ENCODE peak calls at places on chromosomes 6 and 20, in five cellular contexts. W is MM.1S; E is WTC11; T is stimulated activated CD4-positive, alpha-beta T cell treated with anti-CD3 and anti-CD28 coated beads, TNF-alpha, amount 100 ng/mL, for 4 hours; M is T-helper 1 cell. L is an unnamed sample.

GRCh38 chr6:7270320-7271204 is 42.4 kb downstream of the SSR1 start:
- DNase-seq in W (no peak), E (no peak), T (no peak), M (no peak), L (no peak)

GRCh38 chr6:593139-593906 is 63.6 kb downstream of the HUS1B start:
- DNase-seq in W (peak), E (peak), T (peak), M (peak), L (peak)

GRCh38 chr20:52433326-52434040 is 241.9 kb upstream of the ZFP64 start:
- DNase-seq in W (no peak), E (no peak), T (no peak), M (no peak), L (no peak)

GRCh38 chr6:84926171-84926570 is 161.8 kb upstream of the TBX18 start:
- DNase-seq in W (no peak), E (no peak), T (no peak), M (no peak), L (no peak)

GRCh38 chr20:2210646-2211556 is 84.9 kb upstream of the TGM3 start:
- DNase-seq in W (no peak), E (no peak), T (no peak), M (no peak), L (no peak)

GRCh38 chr6:13044390-13044789 is 283.9 kb downstream of the TBC1D7 start:
- DNase-seq in W (no peak), E (peak), T (no peak), M (no peak), L (peak)

GRCh38 chr6:7999201-7999600 is 65.0 kb downstream of the BLOC1S5 start:
- DNase-seq in W (no peak), E (no peak), T (no peak), M (no peak), L (no peak)

GRCh38 chr20:12030470-12030869 is 112.8 kb downstream of the BTBD3 start:
- DNase-seq in W (no peak), E (no peak), T (no peak), M (no peak), L (no peak)

GRCh38 chr6:91043751-91044150 is 456.9 kb upstream of the MAP3K7 start:
- DNase-seq in W (no peak), E (no peak), T (no peak), M (no peak), L (no peak)

GRCh38 chr6:167647333-167647732 is 179.4 kb upstream of the AFDN start:
- DNase-seq in W (no peak), E (no peak), T (no peak), M (no peak), L (no peak)

GRCh38 chr6:159252955-159253508 is 83.8 kb downstream of the FNDC1 start:
- DNase-seq in W (peak), E (peak), T (no peak), M (no peak), L (peak)

GRCh38 chr6:73665686-73666319 is 12.0 kb upstream of the SLC17A5 start:
- DNase-seq in W (no peak), E (no peak), T (no peak), M (no peak), L (no peak)

GRCh38 chr20:54335299-54335698 is 127.4 kb downstream of the PFDN4 start:
- DNase-seq in W (no peak), E (no peak), T (no peak), M (no peak), L (no peak)

GRCh38 chr20:46835418-46835817 is 59.2 kb upstream of the EYA2 start:
- DNase-seq in W (no peak), E (no peak), T (no peak), M (no peak), L (peak)

GRCh38 chr6:42784739-42785498 is 3.1 kb downstream of the BICRAL start:
- DNase-seq in W (no peak), E (no peak), T (no peak), M (no peak), L (no peak)

GRCh38 chr6:148968636-148969270 is 221.9 kb downstream of the UST start:
- DNase-seq in W (no peak), E (no peak), T (no peak), M (no peak), L (no peak)

GRCh38 chr6:40343887-40344565 is 243.1 kb downstream of the LRFN2 start:
- DNase-seq in W (no peak), E (no peak), T (no peak), M (no peak), L (no peak)

GRCh38 chr6:157760589-157761330 is 62.3 kb upstream of the SNX9 start:
- DNase-seq in W (no peak), E (no peak), T (no peak), M (no peak), L (peak)

GRCh38 chr20:41654292-41654691 is 36.1 kb upstream of the CHD6 start:
- DNase-seq in W (no peak), E (no peak), T (no peak), M (no peak), L (no peak)

GRCh38 chr6:77893391-77893790 is 240.6 kb downstream of the MEI4 start:
- DNase-seq in W (no peak), E (no peak), T (no peak), M (no peak), L (no peak)

GRCh38 chr20:49233226-49233625 is 14.0 kb downstream of the DDX27 start:
- DNase-seq in W (no peak), E (no peak), T (no peak), M (no peak), L (no peak)

GRCh38 chr6:169791721-169792131 is 40.3 kb downstream of the ERMARD start:
- DNase-seq in W (no peak), E (no peak), T (no peak), M (no peak), L (no peak)

GRCh38 chr6:18245642-18246041 is 18.7 kb downstream of the DEK start:
- DNase-seq in W (no peak), E (no peak), T (no peak), M (no peak), L (no peak)

GRCh38 chr6:162184465-162184864 is 543.1 kb downstream of the PRKN start:
- DNase-seq in W (no peak), E (no peak), T (no peak), M (no peak), L (no peak)

GRCh38 chr6:143755301-143755744 is 77.6 kb downstream of the PHACTR2 start:
- DNase-seq in W (no peak), E (no peak), T (no peak), M (no peak), L (peak)